ENCODE peak calls at places on chromosomes 1 and 21, in eight cellular contexts. One of them, this sample, is unnamed.

GRCh38 chr1:74236440-74236839 is 1.3 kb downstream of the TNNI3K start:
- DNase-seq in neural progenitor cell: no peak
- DNase-seq in lower lobe of right lung: no peak
- DNase-seq in CD8-positive, alpha-beta memory T cell: no peak
- DNase-seq in spleen: no peak
- DNase-seq in uterus: no peak
- DNase-seq in aorta: no peak
- DNase-seq in adrenal gland: no peak
- DNase-seq in this sample: no peak

GRCh38 chr1:245978915-245979314 is 528.2 kb downstream of the SMYD3 start:
- DNase-seq in CD8-positive, alpha-beta memory T cell: no peak
- DNase-seq in lower lobe of right lung: no peak
- DNase-seq in uterus: no peak
- DNase-seq in aorta: no peak
- DNase-seq in spleen: no peak
- DNase-seq in adrenal gland: no peak
- DNase-seq in neural progenitor cell: no peak
- DNase-seq in this sample: no peak

GRCh38 chr1:160399544-160400283 is 650 bp upstream of the VANGL2 start:
- DNase-seq in spleen: no peak
- DNase-seq in adrenal gland: no peak
- DNase-seq in neural progenitor cell: peak
- DNase-seq in uterus: no peak
- DNase-seq in CD8-positive, alpha-beta memory T cell: no peak
- DNase-seq in aorta: no peak
- DNase-seq in lower lobe of right lung: no peak
- DNase-seq in this sample: no peak

GRCh38 chr1:50570064-50570463 is 146.8 kb upstream of the DMRTA2 start:
- DNase-seq in adrenal gland: no peak
- DNase-seq in spleen: no peak
- DNase-seq in neural progenitor cell: peak
- DNase-seq in uterus: no peak
- DNase-seq in CD8-positive, alpha-beta memory T cell: no peak
- DNase-seq in aorta: no peak
- DNase-seq in lower lobe of right lung: no peak
- DNase-seq in this sample: no peak

GRCh38 chr1:31405578-31406245 is 7.3 kb upstream of the SERINC2 start:
- DNase-seq in CD8-positive, alpha-beta memory T cell: no peak
- DNase-seq in neural progenitor cell: no peak
- DNase-seq in uterus: no peak
- DNase-seq in spleen: no peak
- DNase-seq in lower lobe of right lung: no peak
- DNase-seq in aorta: no peak
- DNase-seq in adrenal gland: no peak
- DNase-seq in this sample: no peak

GRCh38 chr1:23908453-23909341 is 4.5 kb downstream of the CNR2 start:
- DNase-seq in adrenal gland: no peak
- DNase-seq in aorta: no peak
- DNase-seq in CD8-positive, alpha-beta memory T cell: peak
- DNase-seq in lower lobe of right lung: no peak
- DNase-seq in neural progenitor cell: no peak
- DNase-seq in uterus: no peak
- DNase-seq in spleen: peak
- DNase-seq in this sample: no peak

GRCh38 chr1:199290186-199290585 is 651.3 kb downstream of the PTPRC start:
- DNase-seq in CD8-positive, alpha-beta memory T cell: no peak
- DNase-seq in aorta: no peak
- DNase-seq in lower lobe of right lung: no peak
- DNase-seq in adrenal gland: no peak
- DNase-seq in spleen: no peak
- DNase-seq in neural progenitor cell: no peak
- DNase-seq in uterus: no peak
- DNase-seq in this sample: no peak

GRCh38 chr1:150528997-150529396 is 13.4 kb downstream of the FALEC start:
- DNase-seq in CD8-positive, alpha-beta memory T cell: no peak
- DNase-seq in adrenal gland: no peak
- DNase-seq in neural progenitor cell: no peak
- DNase-seq in lower lobe of right lung: no peak
- DNase-seq in uterus: no peak
- DNase-seq in spleen: no peak
- DNase-seq in aorta: peak
- DNase-seq in this sample: peak

GRCh38 chr1:225119307-225119706 is 189.8 kb downstream of the DNAH14 start:
- DNase-seq in spleen: no peak
- DNase-seq in neural progenitor cell: no peak
- DNase-seq in adrenal gland: no peak
- DNase-seq in aorta: no peak
- DNase-seq in CD8-positive, alpha-beta memory T cell: no peak
- DNase-seq in lower lobe of right lung: no peak
- DNase-seq in uterus: no peak
- DNase-seq in this sample: no peak

GRCh38 chr1:11059990-11060948 is at the start of gene SRM:
- DNase-seq in CD8-positive, alpha-beta memory T cell: peak
- DNase-seq in neural progenitor cell: peak
- DNase-seq in spleen: peak
- DNase-seq in lower lobe of right lung: peak
- DNase-seq in adrenal gland: peak
- DNase-seq in uterus: peak
- DNase-seq in aorta: peak
- DNase-seq in this sample: peak

GRCh38 chr21:35226960-35227741 is 178.0 kb upstream of the RUNX1 start:
- DNase-seq in spleen: no peak
- DNase-seq in lower lobe of right lung: no peak
- DNase-seq in aorta: no peak
- DNase-seq in uterus: no peak
- DNase-seq in adrenal gland: no peak
- DNase-seq in CD8-positive, alpha-beta memory T cell: peak
- DNase-seq in neural progenitor cell: no peak
- DNase-seq in this sample: no peak

GRCh38 chr1:147717051-147717705 is 43.2 kb downstream of the GJA5 start:
- DNase-seq in lower lobe of right lung: no peak
- DNase-seq in spleen: no peak
- DNase-seq in adrenal gland: no peak
- DNase-seq in neural progenitor cell: no peak
- DNase-seq in CD8-positive, alpha-beta memory T cell: no peak
- DNase-seq in uterus: no peak
- DNase-seq in aorta: no peak
- DNase-seq in this sample: peak

GRCh38 chr1:89081005-89081404 is 16.0 kb upstream of the GBP1 start:
- DNase-seq in lower lobe of right lung: no peak
- DNase-seq in neural progenitor cell: no peak
- DNase-seq in spleen: no peak
- DNase-seq in adrenal gland: no peak
- DNase-seq in CD8-positive, alpha-beta memory T cell: no peak
- DNase-seq in uterus: no peak
- DNase-seq in aorta: no peak
- DNase-seq in this sample: no peak

GRCh38 chr1:88661188-88661587 is 22.9 kb upstream of the PKN2 start:
- DNase-seq in spleen: no peak
- DNase-seq in uterus: no peak
- DNase-seq in neural progenitor cell: no peak
- DNase-seq in aorta: no peak
- DNase-seq in adrenal gland: no peak
- DNase-seq in lower lobe of right lung: no peak
- DNase-seq in CD8-positive, alpha-beta memory T cell: no peak
- DNase-seq in this sample: no peak

GRCh38 chr1:23018661-23019093 is 591 bp upstream of the KDM1A start:
- DNase-seq in uterus: peak
- DNase-seq in lower lobe of right lung: no peak
- DNase-seq in neural progenitor cell: peak
- DNase-seq in spleen: no peak
- DNase-seq in adrenal gland: peak
- DNase-seq in aorta: no peak
- DNase-seq in CD8-positive, alpha-beta memory T cell: no peak
- DNase-seq in this sample: peak

GRCh38 chr1:245860681-245861552 is 646.2 kb downstream of the SMYD3 start:
- DNase-seq in adrenal gland: no peak
- DNase-seq in neural progenitor cell: no peak
- DNase-seq in spleen: no peak
- DNase-seq in uterus: no peak
- DNase-seq in CD8-positive, alpha-beta memory T cell: no peak
- DNase-seq in aorta: no peak
- DNase-seq in lower lobe of right lung: no peak
- DNase-seq in this sample: no peak

GRCh38 chr1:214402583-214403216 is 121.7 kb downstream of the SMYD2 start:
- DNase-seq in adrenal gland: peak
- DNase-seq in aorta: no peak
- DNase-seq in spleen: no peak
- DNase-seq in neural progenitor cell: no peak
- DNase-seq in CD8-positive, alpha-beta memory T cell: no peak
- DNase-seq in uterus: no peak
- DNase-seq in lower lobe of right lung: no peak
- DNase-seq in this sample: no peak

GRCh38 chr1:15248238-15248637 is 1.2 kb downstream of the FHAD1 start:
- DNase-seq in uterus: no peak
- DNase-seq in lower lobe of right lung: no peak
- DNase-seq in CD8-positive, alpha-beta memory T cell: no peak
- DNase-seq in adrenal gland: no peak
- DNase-seq in neural progenitor cell: no peak
- DNase-seq in spleen: no peak
- DNase-seq in aorta: no peak
- DNase-seq in this sample: no peak

GRCh38 chr1:199404191-199404590 is 623.3 kb upstream of the NR5A2 start:
- DNase-seq in adrenal gland: no peak
- DNase-seq in spleen: no peak
- DNase-seq in lower lobe of right lung: no peak
- DNase-seq in CD8-positive, alpha-beta memory T cell: no peak
- DNase-seq in neural progenitor cell: no peak
- DNase-seq in uterus: no peak
- DNase-seq in aorta: no peak
- DNase-seq in this sample: no peak

GRCh38 chr1:25140073-25140797 is 92.1 kb downstream of the SYF2 start:
- DNase-seq in neural progenitor cell: no peak
- DNase-seq in adrenal gland: no peak
- DNase-seq in CD8-positive, alpha-beta memory T cell: no peak
- DNase-seq in lower lobe of right lung: peak
- DNase-seq in aorta: no peak
- DNase-seq in uterus: no peak
- DNase-seq in spleen: peak
- DNase-seq in this sample: no peak

GRCh38 chr1:34165422-34165921 is 442 bp upstream of the CSMD2 start:
- DNase-seq in aorta: no peak
- DNase-seq in CD8-positive, alpha-beta memory T cell: no peak
- DNase-seq in neural progenitor cell: peak
- DNase-seq in spleen: no peak
- DNase-seq in adrenal gland: peak
- DNase-seq in uterus: no peak
- DNase-seq in lower lobe of right lung: no peak
- DNase-seq in this sample: no peak

GRCh38 chr1:93979040-93979717 is 69.9 kb upstream of the GCLM start:
- DNase-seq in aorta: no peak
- DNase-seq in uterus: no peak
- DNase-seq in CD8-positive, alpha-beta memory T cell: no peak
- DNase-seq in spleen: no peak
- DNase-seq in lower lobe of right lung: no peak
- DNase-seq in neural progenitor cell: no peak
- DNase-seq in adrenal gland: no peak
- DNase-seq in this sample: no peak

GRCh38 chr1:93979718-93980319 is 70.6 kb upstream of the GCLM start:
- DNase-seq in lower lobe of right lung: no peak
- DNase-seq in spleen: no peak
- DNase-seq in CD8-positive, alpha-beta memory T cell: no peak
- DNase-seq in aorta: no peak
- DNase-seq in adrenal gland: peak
- DNase-seq in uterus: peak
- DNase-seq in neural progenitor cell: no peak
- DNase-seq in this sample: peak

GRCh38 chr1:93977546-93977945 is 68.3 kb upstream of the GCLM start:
- DNase-seq in aorta: no peak
- DNase-seq in CD8-positive, alpha-beta memory T cell: no peak
- DNase-seq in uterus: no peak
- DNase-seq in neural progenitor cell: no peak
- DNase-seq in adrenal gland: no peak
- DNase-seq in lower lobe of right lung: no peak
- DNase-seq in spleen: no peak
- DNase-seq in this sample: no peak

GRCh38 chr1:93980881-93981280 is 71.7 kb upstream of the GCLM start:
- DNase-seq in lower lobe of right lung: no peak
- DNase-seq in uterus: no peak
- DNase-seq in CD8-positive, alpha-beta memory T cell: no peak
- DNase-seq in spleen: no peak
- DNase-seq in aorta: no peak
- DNase-seq in adrenal gland: no peak
- DNase-seq in neural progenitor cell: no peak
- DNase-seq in this sample: no peak

GRCh38 chr1:93980320-93980744 is 71.1 kb upstream of the GCLM start:
- DNase-seq in aorta: no peak
- DNase-seq in spleen: no peak
- DNase-seq in adrenal gland: no peak
- DNase-seq in neural progenitor cell: peak
- DNase-seq in lower lobe of right lung: no peak
- DNase-seq in uterus: no peak
- DNase-seq in CD8-positive, alpha-beta memory T cell: no peak
- DNase-seq in this sample: no peak
- H3K27ac ChIP-seq in aorta: no peak
- H3K27ac ChIP-seq in spleen: no peak
- H3K27ac ChIP-seq in adrenal gland: no peak
- H3K27ac ChIP-seq in neural progenitor cell: no peak
- H3K27ac ChIP-seq in lower lobe of right lung: peak
- H3K27ac ChIP-seq in uterus: peak
- H3K27ac ChIP-seq in CD8-positive, alpha-beta memory T cell: no peak
- H3K27ac ChIP-seq in this sample: peak

GRCh38 chr1:86453664-86454063 is 15.1 kb upstream of the CLCA1 start:
- DNase-seq in lower lobe of right lung: no peak
- DNase-seq in aorta: no peak
- DNase-seq in adrenal gland: no peak
- DNase-seq in neural progenitor cell: no peak
- DNase-seq in CD8-positive, alpha-beta memory T cell: no peak
- DNase-seq in uterus: no peak
- DNase-seq in spleen: no peak
- DNase-seq in this sample: no peak
- H3K27ac ChIP-seq in lower lobe of right lung: no peak
- H3K27ac ChIP-seq in aorta: no peak
- H3K27ac ChIP-seq in adrenal gland: no peak
- H3K27ac ChIP-seq in neural progenitor cell: no peak
- H3K27ac ChIP-seq in CD8-positive, alpha-beta memory T cell: no peak
- H3K27ac ChIP-seq in uterus: no peak
- H3K27ac ChIP-seq in spleen: no peak
- H3K27ac ChIP-seq in this sample: no peak

GRCh38 chr21:44094832-44095231 is 12.4 kb upstream of the PWP2 start:
- DNase-seq in neural progenitor cell: no peak
- DNase-seq in lower lobe of right lung: no peak
- DNase-seq in adrenal gland: no peak
- DNase-seq in aorta: no peak
- DNase-seq in spleen: no peak
- DNase-seq in uterus: no peak
- DNase-seq in CD8-positive, alpha-beta memory T cell: no peak
- DNase-seq in this sample: no peak
- H3K27ac ChIP-seq in neural progenitor cell: no peak
- H3K27ac ChIP-seq in lower lobe of right lung: no peak
- H3K27ac ChIP-seq in adrenal gland: no peak
- H3K27ac ChIP-seq in aorta: no peak
- H3K27ac ChIP-seq in spleen: no peak
- H3K27ac ChIP-seq in uterus: no peak
- H3K27ac ChIP-seq in CD8-positive, alpha-beta memory T cell: no peak
- H3K27ac ChIP-seq in this sample: no peak

DNA sequence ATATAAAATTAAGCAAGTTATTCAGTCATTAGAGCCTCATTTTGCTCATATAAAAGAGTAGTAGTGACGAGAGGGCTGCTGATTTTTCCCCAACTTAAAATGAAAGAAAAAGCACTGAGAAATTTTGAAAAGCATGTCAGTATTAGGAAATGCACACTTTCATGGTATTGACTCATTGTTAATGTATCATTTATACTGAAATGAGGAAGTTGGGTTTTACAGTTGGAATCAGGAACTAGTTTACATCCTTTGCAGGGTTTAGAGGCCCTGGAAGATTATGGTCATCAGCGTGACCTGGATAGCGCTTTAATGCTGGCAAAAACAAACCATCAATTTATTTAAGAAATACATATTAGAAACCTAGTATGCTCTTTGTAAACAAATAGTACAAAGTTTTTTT is 94.9 kb upstream of the SGIP1 start:
- DNase-seq in CD8-positive, alpha-beta memory T cell: no peak
- DNase-seq in adrenal gland: no peak
- DNase-seq in lower lobe of right lung: no peak
- DNase-seq in uterus: no peak
- DNase-seq in spleen: no peak
- DNase-seq in aorta: no peak
- DNase-seq in neural progenitor cell: no peak
- DNase-seq in this sample: no peak
- H3K27ac ChIP-seq in CD8-positive, alpha-beta memory T cell: no peak
- H3K27ac ChIP-seq in adrenal gland: no peak
- H3K27ac ChIP-seq in lower lobe of right lung: peak
- H3K27ac ChIP-seq in uterus: no peak
- H3K27ac ChIP-seq in spleen: no peak
- H3K27ac ChIP-seq in aorta: no peak
- H3K27ac ChIP-seq in neural progenitor cell: no peak
- H3K27ac ChIP-seq in this sample: no peak

This sample was measured in body of pancreas.